ENCODE peak calls at places on chromosome 13, in seven cellular contexts. E is A172; X is stimulated activated CD4-positive, alpha-beta T cell treated with anti-CD3 and anti-CD28 coated beads, Interleukin-2, amount 100 ng/mL, for 24 hours; R is left colon; Z is naive thymus-derived CD8-positive, alpha-beta T cell; N is endothelial cell; B is renal cortical epithelial cell. J is an unnamed sample.

GRCh38 chr13:79779761-79780160 is 298.8 kb downstream of the NDFIP2 start:
- DNase-seq in E (no peak), X (no peak), R (peak), Z (no peak), N (no peak), B (peak), J (peak)

GRCh38 chr13:40221460-40222201 is 444.8 kb downstream of the FOXO1 start:
- DNase-seq in E (no peak), X (peak), R (no peak), Z (peak), N (no peak), B (peak), J (peak)

GRCh38 chr13:42377640-42378382 is 105.9 kb downstream of the AKAP11 start:
- DNase-seq in E (no peak), X (no peak), R (no peak), Z (no peak), N (no peak), B (no peak), J (no peak)

GRCh38 chr13:66558511-66558910 is 671.6 kb downstream of the PCDH9 start:
- DNase-seq in E (no peak), X (no peak), R (no peak), Z (no peak), N (no peak), B (peak), J (no peak)

GRCh38 chr13:110525328-110526319 is 35.9 kb downstream of the RAB20 start:
- DNase-seq in E (no peak), X (no peak), R (peak), Z (no peak), N (no peak), B (peak), J (no peak)

GRCh38 chr13:113345486-113345885 is 18.4 kb downstream of the GRTP1 start:
- DNase-seq in E (no peak), X (no peak), R (no peak), Z (no peak), N (no peak), B (no peak), J (no peak)

GRCh38 chr13:46633416-46633815 is 80.4 kb downstream of the LRCH1 start:
- DNase-seq in E (peak), X (no peak), R (no peak), Z (no peak), N (no peak), B (peak), J (peak)

GRCh38 chr13:103031332-103031873 is 34.8 kb downstream of the SLC10A2 start:
- DNase-seq in E (no peak), X (no peak), R (no peak), Z (no peak), N (no peak), B (peak), J (peak)

GRCh38 chr13:35891973-35892441 is 239.2 kb downstream of the DCLK1 start:
- DNase-seq in E (peak), X (no peak), R (no peak), Z (no peak), N (no peak), B (peak), J (no peak)

GRCh38 chr13:72218966-72219365 is 352.0 kb upstream of the DACH1 start:
- DNase-seq in E (no peak), X (no peak), R (no peak), Z (no peak), N (no peak), B (no peak), J (no peak)

GRCh38 chr13:24273926-24274325 is 35.5 kb upstream of the C1QTNF9 start:
- DNase-seq in E (no peak), X (no peak), R (no peak), Z (no peak), N (no peak), B (no peak), J (no peak)

GRCh38 chr13:80382576-80382975 is 41.6 kb upstream of the SPRY2 start:
- DNase-seq in E (no peak), X (no peak), R (no peak), Z (no peak), N (no peak), B (no peak), J (no peak)

GRCh38 chr13:100597253-100597652 is 8.7 kb upstream of the GGACT start:
- DNase-seq in E (peak), X (no peak), R (no peak), Z (no peak), N (no peak), B (no peak), J (peak)

GRCh38 chr13:113319371-113319770 is 22.3 kb downstream of the LAMP1 start:
- DNase-seq in E (no peak), X (no peak), R (no peak), Z (no peak), N (no peak), B (no peak), J (no peak)

GRCh38 chr13:22047082-22047784 is 376.4 kb downstream of the FGF9 start:
- DNase-seq in E (no peak), X (no peak), R (no peak), Z (no peak), N (no peak), B (peak), J (no peak)

GRCh38 chr13:99004931-99005330 is 27.1 kb upstream of the DOCK9 start:
- DNase-seq in E (no peak), X (no peak), R (no peak), Z (no peak), N (no peak), B (no peak), J (no peak)

GRCh38 chr13:20441879-20442278 is 83.8 kb downstream of the CRYL1 start:
- DNase-seq in E (peak), X (no peak), R (no peak), Z (no peak), N (no peak), B (peak), J (peak)

GRCh38 chr13:100363874-100364273 is 224.7 kb downstream of the GGACT start:
- DNase-seq in E (peak), X (no peak), R (no peak), Z (no peak), N (no peak), B (peak), J (peak)

GRCh38 chr13:98494769-98495168 is 82.1 kb downstream of the STK24 start:
- DNase-seq in E (no peak), X (no peak), R (no peak), Z (no peak), N (no peak), B (no peak), J (no peak)

GRCh38 chr13:99265162-99265822 is 7.1 kb upstream of the GPR18 start:
- DNase-seq in E (no peak), X (peak), R (no peak), Z (no peak), N (no peak), B (no peak), J (no peak)

GRCh38 chr13:40145139-40145538 is 489.7 kb downstream of the COG6 start:
- DNase-seq in E (no peak), X (peak), R (no peak), Z (no peak), N (no peak), B (no peak), J (no peak)

GRCh38 chr13:22369840-22370239 is 699.0 kb downstream of the FGF9 start:
- DNase-seq in E (no peak), X (no peak), R (no peak), Z (no peak), N (no peak), B (no peak), J (no peak)

GRCh38 chr13:88751994-88752393 is 1080.8 kb downstream of the SLITRK5 start:
- DNase-seq in E (no peak), X (no peak), R (no peak), Z (no peak), N (no peak), B (peak), J (no peak)